ENCODE peak calls at places on chromosomes 4 and X, in five cellular contexts. U is HCT116, W is K562, Q is HepG2, H is SK-N-SH. N is an unnamed sample.

GRCh38 chr4:39591290-39591689 is 47.4 kb downstream of the SMIM14 start:
- DNase-seq in H (no peak), W (no peak), Q (peak), U (no peak), N (no peak)

GRCh38 chr4:169770411-169770810 is 12.7 kb upstream of the HPF1 start:
- DNase-seq in U (no peak), W (no peak), Q (no peak), H (no peak), N (no peak)

GRCh38 chr4:87375719-87376291 is 15.2 kb downstream of the HSD17B11 start:
- DNase-seq in Q (peak), W (peak), H (peak), U (peak), N (peak)

GRCh38 chrX:121146059-121146628 is 98.7 kb downstream of the GLUD2 start:
- DNase-seq in H (no peak), Q (no peak), U (no peak), W (peak), N (no peak)

GRCh38 chrX:8897259-8897658 is 96.1 kb upstream of the FAM9A start:
- DNase-seq in U (no peak), H (no peak), W (no peak), Q (no peak), N (no peak)

GRCh38 chr4:38094419-38094818 is 134.2 kb downstream of the PTTG2 start:
- DNase-seq in U (no peak), W (no peak), Q (no peak), H (peak), N (no peak)

GRCh38 chrX:133373366-133374079 is 41.8 kb downstream of the GPC4 start:
- DNase-seq in Q (no peak), U (no peak), W (no peak), H (no peak), N (no peak)

GRCh38 chrX:153882557-153882956 is 3.4 kb downstream of the L1CAM start:
- DNase-seq in W (no peak), H (no peak), Q (peak), U (no peak), N (no peak)

GRCh38 chrX:119181491-119181890 is 53.9 kb upstream of the KIAA1210 start:
- DNase-seq in H (no peak), W (no peak), U (peak), Q (peak), N (peak)

GRCh38 chr4:157896726-157897125 is 276.1 kb downstream of the GASK1B start:
- DNase-seq in Q (no peak), H (no peak), W (no peak), U (no peak), N (no peak)

GRCh38 chr4:138226351-138226750 is 15.8 kb downstream of the SLC7A11 start:
- DNase-seq in Q (no peak), H (no peak), U (no peak), W (no peak), N (no peak)

GRCh38 chr4:52751349-52751911 is at the start of gene ERVMER34-1:
- DNase-seq in W (peak), H (peak), Q (no peak), U (peak), N (peak)

GRCh38 chr4:122450847-122451246 is 5.7 kb downstream of the IL2 start:
- DNase-seq in H (no peak), Q (peak), W (no peak), U (peak), N (no peak)

GRCh38 chr4:189377576-189377975 is 563.1 kb upstream of the FRG1 start:
- DNase-seq in H (no peak), Q (no peak), U (no peak), W (no peak), N (no peak)

GRCh38 chr4:38891051-38891738 is 23.6 kb downstream of the FAM114A1 start:
- DNase-seq in Q (no peak), H (no peak), W (no peak), U (no peak), N (no peak)

GRCh38 chr4:32140636-32141035 is 1420.5 kb downstream of the PCDH7 start:
- DNase-seq in U (no peak), W (no peak), Q (no peak), H (no peak), N (no peak)

GRCh38 chrX:107551546-107551945 is 76.8 kb upstream of the PRPS1 start:
- DNase-seq in Q (no peak), H (no peak), W (no peak), U (no peak), N (no peak)

GRCh38 chr4:27467351-27467750 is 606.7 kb downstream of the STIM2 start:
- DNase-seq in Q (no peak), U (no peak), W (no peak), H (no peak), N (no peak)

GRCh38 chr4:38601244-38601915 is 62.6 kb upstream of the KLF3 start:
- DNase-seq in H (no peak), Q (peak), U (no peak), W (no peak), N (peak)

GRCh38 chr4:141711211-141711610 is 74.8 kb downstream of the IL15 start:
- DNase-seq in U (no peak), H (no peak), W (no peak), Q (no peak), N (peak)

GRCh38 chrX:81202413-81202794 is 502 bp downstream of the SH3BGRL start:
- DNase-seq in Q (no peak), W (no peak), U (no peak), H (no peak), N (no peak)

GRCh38 chrX:9340619-9341304 is 124.1 kb upstream of the TBL1X start:
- DNase-seq in U (no peak), W (no peak), Q (no peak), H (peak), N (no peak)

GRCh38 chr4:140382732-140383131 is 9.3 kb downstream of the SCOC start:
- DNase-seq in W (no peak), U (no peak), H (no peak), Q (peak), N (no peak)

GRCh38 chr4:176036585-176037205 is 28.9 kb upstream of the WDR17 start:
- DNase-seq in Q (no peak), W (no peak), H (no peak), U (no peak), N (no peak)

GRCh38 chr4:101282076-101282844 is 65.1 kb downstream of the PPP3CA start:
- DNase-seq in W (no peak), H (no peak), U (no peak), Q (no peak), N (no peak)

GRCh38 chr4:52110171-52110570 is 59.1 kb downstream of the SPATA18 start:
- DNase-seq in Q (no peak), W (no peak), H (no peak), U (no peak), N (no peak)

GRCh38 chr4:3522651-3523050 is 9.6 kb downstream of the LRPAP1 start:
- DNase-seq in W (no peak), U (no peak), Q (no peak), H (no peak), N (no peak)

GRCh38 chr4:48162162-48162561 is 28.1 kb upstream of the TXK start:
- DNase-seq in W (no peak), U (no peak), Q (no peak), H (no peak), N (no peak)

GRCh38 chr4:169314906-169315305 is 44.1 kb upstream of the SH3RF1 start:
- DNase-seq in Q (peak), H (peak), W (no peak), U (peak), N (no peak)

GRCh38 chr4:6988016-6988715 is 55.0 kb upstream of the TADA2B start:
- DNase-seq in H (peak), Q (no peak), W (peak), U (no peak), N (no peak)

GRCh38 chr4:6987566-6987920 is 55.6 kb upstream of the TADA2B start:
- DNase-seq in H (no peak), Q (no peak), W (peak), U (no peak), N (no peak)

GRCh38 chr4:6986781-6987565 is 56.2 kb upstream of the TADA2B start:
- DNase-seq in U (peak), W (peak), Q (peak), H (peak), N (peak)

GRCh38 chr4:6984611-6985115 is 58.5 kb upstream of the TADA2B start:
- DNase-seq in U (no peak), Q (no peak), W (no peak), H (no peak), N (no peak)

DNA sequence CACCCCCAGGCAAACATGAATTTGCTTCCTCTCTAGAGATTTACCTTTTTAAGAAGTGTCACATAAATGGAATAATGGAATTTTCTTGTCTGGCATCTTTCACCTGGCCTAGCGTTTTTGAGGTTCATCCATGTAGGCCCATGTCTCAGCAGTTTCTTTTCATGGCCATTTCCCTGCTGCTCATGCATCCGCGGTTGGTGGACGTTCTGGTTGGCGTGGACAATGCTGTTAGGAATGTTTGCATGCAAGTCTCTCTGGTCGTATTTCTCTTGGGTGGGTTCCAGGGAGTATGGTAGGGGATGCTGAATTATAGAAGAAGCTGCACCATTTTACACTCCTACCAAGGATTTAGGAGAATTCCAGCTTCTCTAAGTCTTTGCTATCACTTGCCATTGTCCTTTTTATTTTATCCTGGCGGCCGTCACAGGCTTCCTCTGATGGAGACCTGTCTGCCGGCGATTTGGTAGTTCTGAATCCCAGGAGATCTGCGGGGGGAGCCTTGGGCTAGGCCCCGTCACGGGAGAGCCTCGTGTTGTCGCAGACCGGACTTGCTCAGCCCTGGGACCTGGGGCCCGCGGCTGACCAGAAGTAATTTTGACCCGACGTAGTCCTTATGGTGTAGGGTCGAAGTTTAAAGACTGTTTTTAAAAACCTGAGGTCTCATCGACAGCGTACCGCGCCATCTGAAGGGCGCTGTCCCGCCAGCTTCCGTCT is 56.9 kb upstream of the TADA2B start:
- DNase-seq in W (no peak), U (no peak), H (peak), Q (no peak), N (no peak)
- TF ChIP-seq JUND in W (no peak), U (no peak), H (no peak), Q (no peak), N (no peak)

DNA sequence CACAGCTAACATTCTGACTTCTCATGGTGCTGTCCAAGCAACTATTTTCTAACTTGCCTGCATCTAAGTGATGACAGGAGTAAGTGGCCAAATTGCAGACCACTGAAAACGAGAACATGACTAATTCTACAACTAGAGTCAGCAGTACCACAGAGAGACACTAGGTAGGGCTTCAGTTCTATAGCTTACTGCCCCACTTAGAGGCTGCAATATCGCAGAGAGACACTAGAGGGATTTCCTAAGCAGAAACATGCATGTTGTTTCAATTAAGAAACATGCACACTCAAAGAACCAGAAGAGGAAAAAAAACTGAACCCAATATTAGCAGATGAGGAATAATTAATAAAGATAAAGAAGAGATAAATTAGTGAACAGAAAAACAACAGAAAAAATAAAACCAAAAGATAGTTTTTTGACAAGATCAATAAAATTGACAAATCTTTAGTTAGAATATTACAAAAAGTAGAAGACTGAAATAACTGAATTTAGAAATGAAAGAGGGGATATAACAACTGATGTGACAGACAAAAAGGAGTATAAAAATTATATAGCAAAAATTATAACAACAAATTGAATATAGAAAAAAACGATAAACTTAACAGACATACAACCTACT is 100.8 kb downstream of the SPIN4 start:
- DNase-seq in Q (peak), H (peak), U (peak), W (peak), N (peak)
- TF ChIP-seq JUND in Q (no peak), H (no peak), U (no peak), W (no peak), N (no peak)

GRCh38 chr4:4918067-4918466 is 58.6 kb downstream of the MSX1 start:
- DNase-seq in Q (no peak), U (no peak), H (no peak), W (no peak), N (no peak)
- TF ChIP-seq JUND in Q (no peak), U (no peak), H (no peak), W (no peak), N (no peak)

DNA sequence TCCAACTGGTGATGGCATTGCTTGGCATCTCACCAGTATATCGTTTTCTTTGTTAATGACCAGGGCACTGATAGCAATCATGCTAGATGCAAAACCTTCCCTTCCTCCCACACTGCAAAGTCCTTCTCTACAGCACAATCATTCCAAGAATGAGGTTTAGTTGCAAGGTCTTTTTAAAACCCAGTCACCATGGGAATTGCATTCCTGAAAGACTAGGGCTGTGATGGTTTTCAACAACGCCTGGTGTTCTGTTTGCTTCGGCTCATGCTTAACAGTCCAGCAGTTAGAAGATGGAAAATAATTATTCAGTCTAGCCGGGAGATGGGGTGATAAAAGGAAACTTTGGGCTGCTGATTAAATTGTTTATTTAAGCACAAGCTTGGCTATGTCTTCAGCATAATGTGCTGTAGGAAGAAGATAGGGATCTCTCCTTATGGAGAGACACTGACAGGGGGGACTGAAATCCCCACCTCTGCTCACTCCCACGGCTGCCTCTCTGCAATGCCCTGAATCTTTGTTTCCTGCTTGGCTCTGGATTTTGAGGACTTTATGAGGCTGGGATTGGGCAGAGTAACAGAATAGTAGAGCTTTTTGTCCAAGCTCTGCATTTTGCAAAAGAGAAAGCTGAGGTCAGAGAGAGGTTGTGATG is 211.4 kb downstream of the MID1IP1 start:
- DNase-seq in H (peak), Q (no peak), U (no peak), W (no peak), N (no peak)
- TF ChIP-seq JUND in H (no peak), Q (no peak), U (no peak), W (no peak), N (no peak)

GRCh38 chrX:150919401-150919800 is 20.9 kb upstream of the CD99L2 start:
- DNase-seq in W (no peak), Q (no peak), H (no peak), U (no peak), N (no peak)

GRCh38 chrX:150913511-150913910 is 15.0 kb upstream of the CD99L2 start:
- DNase-seq in Q (no peak), W (no peak), H (no peak), U (no peak), N (no peak)
- TF ChIP-seq JUND in Q (no peak), W (no peak), H (no peak), U (no peak), N (no peak)

DNA sequence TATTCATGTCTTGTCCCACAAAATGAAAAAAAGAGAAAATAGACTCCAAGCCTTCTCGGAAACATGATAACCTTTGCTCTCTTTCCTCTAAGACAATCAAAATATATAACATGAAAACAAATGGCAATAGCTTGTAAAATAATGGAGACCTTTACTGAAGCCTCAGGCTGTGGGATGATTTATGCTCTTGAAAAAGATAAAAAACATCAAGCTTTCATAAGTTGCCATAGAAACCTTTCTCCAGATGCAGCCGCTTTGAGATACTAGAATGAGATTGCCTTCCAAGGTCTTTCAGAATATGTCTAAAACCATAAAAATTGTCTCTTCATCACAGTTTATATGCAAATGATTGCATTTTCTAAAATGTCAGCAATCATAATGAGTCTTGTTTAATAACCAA is 31.6 kb downstream of the MAOB start:
- DNase-seq in H (peak), W (no peak), Q (no peak), U (no peak), N (no peak)
- TF ChIP-seq JUND in H (no peak), W (no peak), Q (no peak), U (no peak), N (no peak)

DNA sequence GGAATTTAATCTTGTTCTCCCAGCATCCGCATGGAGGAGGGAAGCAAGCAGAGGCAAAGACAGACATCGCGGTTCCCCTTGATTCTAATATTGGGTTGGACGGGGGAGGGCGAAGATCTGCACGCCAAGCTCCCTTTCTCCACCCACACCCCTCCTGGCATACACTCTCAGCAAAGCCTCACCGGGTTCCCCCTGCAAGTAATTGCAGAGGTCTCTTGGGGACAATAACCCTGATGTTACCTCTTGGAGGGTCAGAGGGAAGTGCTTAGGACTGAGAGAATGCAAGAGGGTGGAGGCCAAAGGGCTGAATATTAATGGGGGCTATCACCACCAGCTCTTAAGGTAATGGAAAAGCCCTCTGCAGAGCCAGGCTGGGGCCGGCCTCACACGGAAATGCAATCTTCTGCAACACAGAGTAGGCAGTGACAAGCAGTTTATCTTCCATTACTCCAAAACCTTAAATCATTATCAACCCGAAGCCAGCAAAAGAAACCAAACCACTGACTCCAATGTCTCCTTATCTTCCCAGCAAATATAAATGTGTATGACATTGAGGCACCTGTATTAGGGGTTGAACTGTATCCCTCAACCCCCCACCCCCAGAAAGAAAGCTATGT is 344.1 kb upstream of the GATB start:
- DNase-seq in U (no peak), Q (no peak), H (no peak), W (no peak), N (no peak)
- TF ChIP-seq JUND in U (no peak), Q (no peak), H (no peak), W (no peak), N (no peak)

N was measured in T47D.